ENCODE peak calls at places on chromosomes 1 and 21, in six cellular contexts. M is neural progenitor cell, F is AG04450, N is tibial artery, D is pancreas, J is psoas muscle. C is an unnamed sample.

GRCh38 chr1:3314561-3315271 is 139.7 kb upstream of the ARHGEF16 start:
- DNase-seq in J (no peak), D (no peak), N (no peak), F (no peak), M (peak), C (no peak)

GRCh38 chr1:167056529-167057296 is 33.5 kb downstream of the GPA33 start:
- DNase-seq in M (peak), F (no peak), D (no peak), N (no peak), J (no peak), C (no peak)

GRCh38 chr1:222815367-222815765 is 527 bp downstream of the DISP1 start:
- DNase-seq in D (no peak), J (no peak), M (no peak), F (no peak), N (no peak), C (peak)

GRCh38 chr1:182122855-182123254 is 61.3 kb upstream of the ZNF648 start:
- DNase-seq in D (no peak), F (no peak), J (no peak), N (no peak), M (no peak), C (no peak)

GRCh38 chr1:97925161-97925560 is 4.3 kb upstream of the DPYD start:
- DNase-seq in M (no peak), J (no peak), N (no peak), D (no peak), F (no peak), C (no peak)

GRCh38 chr1:10965621-10966226 is 46.7 kb upstream of the TARDBP start:
- DNase-seq in D (no peak), N (no peak), M (no peak), F (no peak), J (no peak), C (no peak)

GRCh38 chr1:172647110-172647564 is 11.8 kb upstream of the FASLG start:
- DNase-seq in J (no peak), N (no peak), D (no peak), M (no peak), F (no peak), C (no peak)

GRCh38 chr1:209335090-209335692 is 248.3 kb upstream of the CAMK1G start:
- DNase-seq in F (peak), M (peak), D (peak), N (no peak), J (no peak), C (peak)

GRCh38 chr1:162028726-162029125 is 5.1 kb upstream of the OLFML2B start:
- DNase-seq in M (no peak), J (no peak), D (no peak), F (no peak), N (no peak), C (no peak)

GRCh38 chr1:56797079-56797685 is 22.0 kb downstream of the FYB2 start:
- DNase-seq in F (no peak), D (no peak), N (no peak), M (no peak), J (peak), C (no peak)

GRCh38 chr1:29767088-29767685 is 530.9 kb downstream of the PTPRU start:
- DNase-seq in F (no peak), D (peak), J (no peak), M (no peak), N (no peak), C (no peak)

GRCh38 chr1:64038965-64039926 is 164.2 kb upstream of the UBE2U start:
- DNase-seq in M (peak), D (no peak), J (peak), F (peak), N (peak), C (peak)

GRCh38 chr1:229888157-229888556 is 178.9 kb upstream of the GALNT2 start:
- DNase-seq in J (no peak), M (no peak), F (no peak), N (no peak), D (no peak), C (no peak)

GRCh38 chr1:47469405-47469759 is 31.5 kb downstream of the FOXD2 start:
- DNase-seq in J (no peak), F (no peak), D (no peak), N (no peak), M (no peak), C (no peak)

GRCh38 chr1:54984126-54984842 is 3.9 kb downstream of the TMEM61 start:
- DNase-seq in J (no peak), F (no peak), N (no peak), M (no peak), D (peak), C (no peak)

GRCh38 chr1:228972576-228972975 is 237.3 kb downstream of the RHOU start:
- DNase-seq in N (no peak), M (no peak), F (no peak), J (no peak), D (no peak), C (no peak)

GRCh38 chr1:212089560-212090163 is 54.1 kb downstream of the DTL start:
- DNase-seq in N (no peak), D (no peak), M (no peak), F (no peak), J (no peak), C (no peak)

GRCh38 chr1:62528015-62528414 is 69.3 kb upstream of the ANGPTL3 start:
- DNase-seq in F (no peak), M (no peak), N (no peak), D (no peak), J (no peak), C (no peak)

GRCh38 chr1:27597511-27598216 is 6.3 kb downstream of the AHDC1 start:
- DNase-seq in F (no peak), N (peak), J (no peak), M (no peak), D (no peak), C (no peak)
- H3K27ac ChIP-seq in F (peak), N (peak), J (peak), M (no peak), D (no peak), C (no peak)

DNA sequence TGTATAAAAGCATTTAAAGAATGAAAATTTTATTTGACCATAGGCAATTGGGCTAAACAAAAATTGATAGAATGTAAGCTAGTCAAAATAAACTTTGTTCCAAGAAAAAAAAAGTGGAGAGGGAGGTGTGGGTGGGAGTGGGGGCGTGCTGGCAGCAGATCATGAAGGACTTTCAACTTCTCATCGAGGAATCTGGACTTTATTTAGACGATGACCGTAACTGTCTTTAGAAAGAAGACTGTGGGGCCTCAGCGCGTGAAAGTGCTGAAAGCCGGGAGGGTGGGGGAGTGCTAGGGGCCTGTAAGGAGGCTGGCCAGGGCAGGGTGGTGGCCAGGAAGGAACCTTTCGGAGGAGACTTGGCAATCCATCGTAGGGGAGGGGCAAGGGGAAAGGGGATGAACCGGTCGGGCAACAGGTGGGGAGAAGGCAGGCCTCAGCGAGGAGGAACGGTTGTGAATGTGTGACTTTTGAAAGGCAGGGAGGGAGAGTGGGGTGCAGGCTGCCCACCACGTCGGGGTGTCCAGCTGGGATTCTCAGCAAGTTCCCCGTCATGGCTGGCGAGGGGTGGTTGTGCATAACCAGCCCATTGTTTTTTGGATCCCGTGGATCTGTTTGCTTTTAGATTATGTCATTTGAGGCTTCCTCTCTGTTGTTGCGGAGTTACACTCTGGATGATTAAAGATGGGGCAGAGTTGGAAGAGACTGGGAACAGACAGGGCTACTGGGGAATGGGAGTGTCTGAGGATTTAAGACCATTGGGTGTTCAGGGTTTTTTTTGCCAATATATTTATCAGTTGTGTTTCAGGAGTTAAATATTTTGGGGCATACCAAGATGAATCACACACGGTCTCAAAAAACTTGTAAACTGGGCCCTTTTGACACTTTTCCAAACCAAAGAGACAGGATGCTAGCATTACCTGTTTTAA is 35.5 kb downstream of the HUNK start:
- DNase-seq in D (peak), J (no peak), F (no peak), N (no peak), M (peak), C (no peak)
- H3K4me3 ChIP-seq in D (no peak), J (no peak), F (no peak), N (no peak), M (peak), C (no peak)

DNA sequence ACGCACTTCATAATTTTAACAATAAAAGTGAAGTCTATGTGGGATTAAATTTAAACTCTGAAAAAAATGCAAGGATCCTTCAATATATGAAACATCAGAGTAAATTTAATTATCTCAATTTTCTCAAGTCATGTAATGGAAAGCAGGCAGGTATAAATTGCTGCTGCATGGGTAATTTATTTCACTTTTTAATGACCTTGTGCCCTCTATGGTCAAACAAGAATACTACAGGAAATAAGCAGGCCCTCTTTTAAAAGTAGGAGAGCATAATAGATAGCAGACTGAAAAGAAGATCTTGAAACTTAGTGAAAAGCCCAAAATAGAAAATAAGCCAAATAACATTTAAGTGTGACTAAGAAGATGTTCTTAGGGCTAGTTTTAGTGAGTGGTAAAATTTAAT is 22.9 kb downstream of the BCAS2 start:
- DNase-seq in N (no peak), J (no peak), D (no peak), F (no peak), M (peak), C (no peak)
- TF ChIP-seq CTCF in N (no peak), J (no peak), D (no peak), F (peak), M (peak), C (no peak)

DNA sequence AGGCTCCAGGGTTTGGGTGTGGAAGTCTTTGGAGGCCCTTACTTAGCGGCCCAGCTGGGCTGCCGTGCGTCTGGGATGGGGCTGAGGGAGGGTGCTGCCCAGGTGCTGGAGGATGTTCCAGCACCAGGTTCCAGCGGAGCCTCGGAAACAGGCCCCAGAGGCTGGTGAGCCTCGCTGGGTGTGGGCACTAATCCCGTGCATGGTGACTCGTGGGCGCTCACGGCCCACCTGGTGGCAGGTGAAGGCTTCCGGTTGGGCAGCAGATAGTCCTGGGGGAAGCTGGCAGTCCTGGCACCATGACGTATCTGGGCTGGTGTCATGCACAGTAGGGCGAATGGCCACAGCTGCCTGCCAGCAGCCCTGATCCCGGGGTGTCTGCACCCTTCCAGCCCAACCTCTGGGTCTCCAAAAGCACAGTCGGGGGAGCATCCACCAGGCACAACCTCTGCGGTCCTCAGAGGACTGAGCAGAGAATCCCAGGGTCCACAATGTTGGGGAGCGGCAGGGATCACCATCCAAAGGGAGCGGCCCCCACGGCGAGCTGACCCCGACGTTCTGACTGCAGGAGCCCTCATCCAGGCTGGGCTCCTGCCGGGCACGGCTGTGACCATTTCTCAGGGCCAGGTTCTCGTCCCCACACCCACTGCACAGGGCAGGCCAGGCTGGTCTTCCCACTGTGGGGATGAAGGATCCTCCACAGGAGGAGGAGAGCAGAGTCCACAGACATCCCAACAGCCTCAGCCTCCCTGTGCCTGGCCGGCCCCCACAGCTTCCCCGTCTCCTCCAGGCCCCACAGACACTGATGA is 25.3 kb downstream of the FTCD start:
- DNase-seq in J (peak), N (no peak), F (no peak), M (no peak), D (peak), C (no peak)
- H3K27ac ChIP-seq in J (no peak), N (no peak), F (peak), M (no peak), D (no peak), C (no peak)

GRCh38 chr1:203273869-203274602 is 31.3 kb upstream of the BTG2 start:
- DNase-seq in D (no peak), M (peak), N (peak), F (no peak), J (peak), C (no peak)
- H3K4me3 ChIP-seq in D (no peak), M (no peak), N (peak), F (no peak), J (peak), C (no peak)

GRCh38 chr1:151891515-151891914 is 17.8 kb downstream of the THEM4 start:
- DNase-seq in N (no peak), J (no peak), D (no peak), F (no peak), M (no peak), C (no peak)

GRCh38 chr1:151892190-151892589 is 17.1 kb downstream of the THEM4 start:
- DNase-seq in F (no peak), N (no peak), J (no peak), D (no peak), M (no peak), C (peak)

GRCh38 chr1:151885479-151885878 is 23.8 kb downstream of the THEM4 start:
- DNase-seq in F (no peak), M (no peak), N (no peak), D (no peak), J (no peak), C (no peak)

GRCh38 chr1:151887028-151887427 is 22.3 kb downstream of the THEM4 start:
- DNase-seq in M (no peak), D (no peak), N (no peak), J (no peak), F (no peak), C (peak)

DNA sequence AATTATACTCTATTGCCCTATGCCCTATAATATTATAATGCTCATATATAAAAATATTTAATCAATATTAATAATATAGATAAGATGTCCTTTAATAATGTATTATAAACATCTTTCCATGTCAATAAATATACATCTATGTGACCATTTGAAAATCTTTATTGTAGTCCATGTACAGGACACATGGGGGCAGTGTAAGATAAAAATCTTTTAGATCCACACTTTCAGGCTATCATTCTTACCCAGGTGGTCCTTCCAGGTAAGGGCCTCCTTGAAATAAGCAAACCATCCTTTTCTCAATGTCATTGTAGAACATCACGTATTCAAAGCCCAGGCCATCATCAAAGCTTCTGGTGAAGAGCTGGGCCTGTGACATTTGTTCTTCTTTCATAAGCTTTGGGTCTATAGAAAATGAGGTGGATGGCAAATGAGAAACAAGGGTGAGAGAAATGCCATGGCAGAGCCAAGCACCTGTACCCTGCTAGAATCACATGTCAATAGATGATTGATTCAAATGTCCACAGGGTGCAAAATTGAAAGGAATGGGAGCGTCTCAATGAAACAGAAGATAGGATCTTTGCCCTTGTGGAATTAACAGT is 20.2 kb downstream of the THEM4 start:
- DNase-seq in D (no peak), M (peak), J (no peak), F (no peak), N (no peak), C (no peak)
- TF ChIP-seq CTCF in D (peak), M (peak), J (peak), F (peak), N (peak), C (peak)

GRCh38 chr1:61253059-61253735 is 170.8 kb downstream of the NFIA start:
- DNase-seq in D (no peak), J (peak), F (no peak), N (peak), M (no peak), C (peak)
- H3K27ac ChIP-seq in D (no peak), J (peak), F (no peak), N (no peak), M (no peak), C (no peak)

DNA sequence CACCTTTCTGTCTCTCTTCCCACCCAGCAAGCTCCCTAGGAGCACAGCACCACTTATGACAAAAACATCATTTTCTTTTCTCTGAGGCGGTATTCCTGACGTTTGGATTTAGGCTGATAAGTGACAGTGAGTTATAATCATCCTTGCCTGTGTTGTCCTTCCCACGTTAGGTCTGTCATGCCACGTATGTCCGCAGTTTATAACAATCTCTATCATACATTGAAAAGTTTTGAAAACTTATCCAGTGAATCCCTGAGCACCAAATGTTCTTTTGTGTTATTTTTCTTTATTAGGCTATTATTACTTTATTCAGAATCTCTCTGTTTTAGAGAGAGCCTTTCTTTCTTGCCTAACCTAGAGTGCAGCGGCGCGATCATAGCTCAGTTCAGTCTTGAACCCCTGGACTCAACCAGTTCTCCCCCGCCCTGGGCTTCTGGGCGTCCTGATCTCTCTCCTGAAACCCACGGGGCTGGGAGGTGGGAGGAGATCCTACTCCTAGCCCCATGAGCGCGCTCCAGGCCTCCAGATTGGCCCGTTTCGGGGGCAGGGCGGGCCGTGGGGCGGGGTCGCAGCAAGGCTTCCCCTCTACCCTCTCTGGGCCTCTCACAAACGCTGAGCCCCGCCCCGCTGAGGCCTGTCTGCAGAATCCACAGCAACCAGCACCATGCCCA is at the start of gene GSTM2:
- DNase-seq in F (peak), M (peak), D (peak), N (peak), J (peak), C (peak)
- H3K4me3 ChIP-seq in F (peak), M (peak), D (peak), N (peak), J (peak), C (peak)

GRCh38 chr1:157770442-157771043 is 6.4 kb downstream of the FCRL2 start:
- DNase-seq in N (no peak), D (no peak), J (no peak), F (no peak), M (peak), C (no peak)
- TF ChIP-seq CTCF in N (no peak), D (no peak), J (no peak), F (peak), M (peak), C (peak)

C was measured in brain microvascular endothelial cell.